ENCODE peak calls at places on chromosomes 3 and 15, in five cellular contexts. J is OCI-LY7, U is left ventricle myocardium inferior, Y is progenitor cell of endocrine pancreas, C is heart right ventricle. X is an unnamed sample.

GRCh38 chr3:40237892-40238571 is 71.5 kb upstream of the EIF1B start:
- DNase-seq in J (no peak), U (no peak), C (no peak), Y (no peak), X (peak; percentile 4)

GRCh38 chr15:80967451-80967850 is 22.2 kb downstream of the MESD start:
- DNase-seq in U (no peak), C (no peak), Y (no peak), J (no peak), X (no peak)

GRCh38 chr15:83762367-83762766 is 108.4 kb downstream of the ADAMTSL3 start:
- DNase-seq in U (no peak), J (no peak), C (no peak), Y (no peak), X (no peak)

GRCh38 chr3:142315083-142315482 is 89.7 kb upstream of the GK5 start:
- DNase-seq in Y (no peak), C (no peak), J (no peak), U (no peak), X (peak; percentile 70)

GRCh38 chr3:18988619-18989229 is 159.6 kb upstream of the KCNH8 start:
- DNase-seq in Y (no peak), U (no peak), J (peak; percentile 68), C (no peak), X (peak; percentile 63)

GRCh38 chr3:46400000-46400734 is 6.7 kb downstream of the CCR5AS start:
- DNase-seq in J (no peak), C (no peak), U (no peak), Y (no peak), X (no peak)

GRCh38 chr3:184177331-184177731 is 2.7 kb downstream of the AP2M1 start:
- DNase-seq in C (no peak), U (no peak), Y (no peak), J (no peak), X (no peak)

GRCh38 chr3:105801397-105801796 is 67.4 kb downstream of the CBLB start:
- DNase-seq in C (no peak), J (peak; percentile 48), Y (no peak), U (no peak), X (no peak)

GRCh38 chr15:40282870-40283614 is at the start of gene ANKRD63:
- DNase-seq in C (no peak), Y (no peak), J (no peak), U (no peak), X (no peak)

GRCh38 chr15:68874788-68875187 is 54.1 kb upstream of the ANP32A start:
- DNase-seq in U (no peak), Y (no peak), J (peak; percentile 50), C (no peak), X (peak; percentile 6)

GRCh38 chr3:155080692-155081091 is 573 bp downstream of the MME start:
- DNase-seq in Y (no peak), C (no peak), U (no peak), J (peak; percentile 49), X (no peak)

GRCh38 chr15:51298656-51299055 is 39.7 kb downstream of the CYP19A1 start:
- DNase-seq in U (no peak), C (no peak), J (no peak), Y (no peak), X (no peak)

GRCh38 chr15:60727661-60728060 is 248.7 kb upstream of the ICE2 start:
- DNase-seq in U (no peak), Y (no peak), C (no peak), J (no peak), X (no peak)

GRCh38 chr3:188084751-188085595 is 69.0 kb upstream of the LPP start:
- DNase-seq in U (no peak), Y (no peak), J (peak; percentile 88), C (no peak), X (no peak)

GRCh38 chr3:197372076-197372661 is 73.8 kb upstream of the DLG1 start:
- DNase-seq in C (no peak), Y (no peak), J (no peak), U (no peak), X (peak; percentile 89)

GRCh38 chr3:194061421-194062029 is 74.4 kb upstream of the HES1 start:
- DNase-seq in C (no peak), U (no peak), Y (no peak), J (no peak), X (no peak)

GRCh38 chr15:80549191-80549590 is 145.0 kb downstream of the ARNT2 start:
- DNase-seq in U (no peak), J (no peak), C (no peak), Y (no peak), X (peak; percentile 21)

GRCh38 chr3:105688821-105689220 is 180.0 kb downstream of the CBLB start:
- DNase-seq in Y (no peak), J (no peak), U (no peak), C (no peak), X (no peak)

GRCh38 chr3:14948609-14949038 is 1.2 kb downstream of the NR2C2 start:
- DNase-seq in J (no peak), U (no peak), Y (no peak), C (no peak), X (no peak)

GRCh38 chr3:138426211-138426610 is 8.2 kb upstream of the ESYT3 start:
- DNase-seq in U (no peak), Y (no peak), J (no peak), C (no peak), X (no peak)

DNA sequence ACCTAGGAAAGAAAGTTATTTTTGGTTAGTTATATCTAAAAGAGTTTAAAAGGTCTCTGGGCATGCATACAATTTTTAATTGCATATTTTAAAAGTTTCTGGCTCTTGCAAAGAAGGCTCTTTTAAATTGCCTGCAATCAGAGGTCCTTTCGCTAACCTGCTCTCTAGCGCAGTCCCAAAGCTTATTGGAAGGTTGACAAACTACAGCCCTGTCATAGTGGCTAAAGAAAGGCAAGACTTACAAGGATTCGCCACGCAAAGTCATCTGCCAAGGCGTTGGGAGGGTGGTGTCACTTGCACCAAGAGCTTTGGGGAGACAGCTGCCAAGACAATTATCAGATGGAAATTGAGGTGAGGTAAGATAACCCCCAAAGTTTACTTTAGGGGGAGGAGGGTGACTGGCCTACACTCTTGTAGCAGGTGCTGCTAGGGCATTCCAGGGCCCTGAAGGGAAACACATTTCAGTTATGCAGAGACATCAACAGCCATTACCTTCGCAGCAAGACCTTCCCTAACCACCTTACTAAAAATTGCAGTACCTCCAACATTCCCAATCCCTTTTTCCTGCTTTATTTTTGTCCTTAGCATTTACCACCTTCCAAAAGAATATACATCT is 606.2 kb downstream of the MAGI1 start:
- DNase-seq in U (no peak), Y (no peak), J (no peak), C (no peak), X (no peak)
- TF ChIP-seq CTCF in U (no peak), Y (no peak), J (no peak), C (no peak), X (no peak)

GRCh38 chr3:60835796-60836195 is 415.5 kb downstream of the FHIT start:
- DNase-seq in C (no peak), J (no peak), Y (no peak), U (no peak), X (no peak)

GRCh38 chr3:60841355-60841754 is 409.9 kb downstream of the FHIT start:
- DNase-seq in U (no peak), J (no peak), C (no peak), Y (no peak), X (peak; percentile 43)

DNA sequence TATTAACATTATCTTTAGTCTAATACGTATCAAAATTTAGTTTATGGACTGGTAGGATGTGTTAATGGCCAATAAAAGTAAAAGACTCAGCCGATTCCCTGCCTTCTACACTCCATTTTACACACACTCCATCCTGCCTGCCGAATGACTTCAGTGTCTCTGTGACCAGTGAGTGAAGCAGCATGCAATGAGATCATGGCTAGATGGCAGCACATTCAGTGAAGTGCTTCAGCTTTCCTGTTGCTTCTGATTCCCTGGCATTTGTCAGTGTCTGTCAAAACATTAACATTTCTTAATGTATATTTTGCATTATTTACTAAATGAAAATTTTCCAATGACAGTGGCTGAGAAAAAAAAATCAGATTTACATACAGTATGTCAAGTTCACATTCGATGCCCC is 412.0 kb downstream of the FHIT start:
- DNase-seq in U (no peak), J (no peak), C (no peak), Y (no peak), X (no peak)
- TF ChIP-seq CTCF in U (peak; percentile 29), J (no peak), C (peak; percentile 37), Y (no peak), X (no peak)

GRCh38 chr3:126399348-126399730 is 4.6 kb downstream of the CFAP100 start:
- DNase-seq in U (no peak), Y (no peak), J (peak; percentile 41), C (no peak), X (no peak)

GRCh38 chr3:126395846-126396513 is 1.3 kb downstream of the CFAP100 start:
- DNase-seq in J (no peak), U (no peak), C (no peak), Y (no peak), X (no peak)

GRCh38 chr3:126398423-126399347 is 4.0 kb downstream of the CFAP100 start:
- DNase-seq in J (no peak), C (no peak), U (no peak), Y (no peak), X (no peak)

GRCh38 chr3:126396536-126396935 is 1.8 kb downstream of the CFAP100 start:
- DNase-seq in C (no peak), J (no peak), Y (no peak), U (no peak), X (no peak)

GRCh38 chr3:126397610-126398422 is 3.1 kb downstream of the CFAP100 start:
- DNase-seq in Y (no peak), U (no peak), J (no peak), C (no peak), X (no peak)
- TF ChIP-seq CTCF in Y (no peak), U (no peak), J (no peak), C (no peak), X (no peak)

DNA sequence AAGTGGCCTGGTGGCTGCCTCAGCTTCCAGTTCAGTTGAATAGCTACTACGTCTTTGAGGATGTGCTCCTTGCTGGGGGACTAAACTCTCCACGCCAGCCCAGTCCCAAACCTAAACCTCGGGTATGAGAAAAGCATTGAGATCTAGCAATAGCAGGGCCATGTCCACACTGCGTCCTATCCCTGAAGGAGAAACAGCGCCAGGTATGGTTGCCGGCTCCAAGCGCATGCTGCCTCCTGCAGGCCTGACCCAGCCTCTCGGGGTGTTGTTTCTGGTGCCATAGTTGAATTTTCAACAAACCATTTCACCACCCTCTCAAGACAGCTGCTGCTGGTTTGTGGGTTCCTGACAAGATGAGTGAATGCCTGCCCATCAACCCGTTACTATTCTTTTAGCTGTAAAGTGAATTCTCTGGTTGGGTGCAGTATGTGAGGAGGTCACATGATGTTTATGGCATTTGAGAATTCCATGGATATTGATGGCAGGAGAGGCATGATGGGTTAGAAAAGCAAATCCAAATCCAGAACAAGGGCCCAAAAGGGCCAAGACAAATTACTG is 13.0 kb upstream of the SLC28A1 start:
- DNase-seq in Y (no peak), C (no peak), U (no peak), J (no peak), X (no peak)
- TF ChIP-seq CTCF in Y (peak; percentile 11), C (no peak), U (peak; percentile 17), J (peak; percentile 14), X (no peak)

DNA sequence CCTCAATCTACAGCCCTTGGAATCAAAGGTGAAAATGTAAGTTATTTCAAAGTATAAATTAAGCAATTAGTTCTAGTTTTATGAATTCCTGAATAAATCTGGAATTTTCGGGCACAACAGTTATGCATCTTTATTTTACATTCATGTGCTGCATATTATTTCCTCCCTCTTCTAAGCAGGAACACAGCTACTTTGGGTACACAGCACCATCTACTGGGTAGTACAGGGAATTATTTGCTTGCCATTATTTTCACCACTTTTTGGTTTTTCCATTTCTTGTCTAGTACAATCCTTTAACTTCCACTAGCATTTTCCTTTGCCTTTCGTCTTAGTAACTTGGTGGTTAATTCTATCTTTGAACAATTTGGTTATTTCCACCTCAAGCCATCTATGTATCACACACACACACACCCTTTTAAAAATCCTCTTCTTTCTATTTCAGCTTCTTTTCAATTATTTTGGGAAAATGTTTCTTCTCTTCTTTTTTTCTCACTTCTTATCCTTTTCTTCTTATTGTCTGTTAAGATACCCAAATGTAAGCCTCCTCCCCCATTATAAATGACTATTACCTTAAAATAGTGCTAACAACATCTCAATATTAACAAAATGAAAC is 451.0 kb downstream of the MFSD1 start:
- DNase-seq in C (no peak), J (peak; percentile 43), U (no peak), Y (no peak), X (peak; percentile 54)
- TF ChIP-seq CTCF in C (peak; percentile 25), J (peak; percentile 88), U (peak; percentile 37), Y (peak; percentile 84), X (peak; percentile 76)